ENCODE peak calls at places on chromosomes 11 and 22, in five cellular contexts. One of them, this sample, is unnamed.

GRCh38 chr11:110972640-110973039 is 260.4 kb upstream of the ARHGAP20 start:
- DNase-seq in spleen: no peak
- DNase-seq in thoracic aorta: no peak
- DNase-seq in NCI-H748 treated with DMSO at 0.1 percent for 48 hours: no peak
- DNase-seq in activated T-cell treated with anti-CD3 and anti-CD28 coated beads for 1 hour: no peak
- DNase-seq in this sample: no peak

GRCh38 chr11:35321532-35322320 is 97.6 kb downstream of the SLC1A2 start:
- DNase-seq in NCI-H748 treated with DMSO at 0.1 percent for 48 hours: no peak
- DNase-seq in activated T-cell treated with anti-CD3 and anti-CD28 coated beads for 1 hour: no peak
- DNase-seq in thoracic aorta: no peak
- DNase-seq in spleen: no peak
- DNase-seq in this sample: no peak

GRCh38 chr11:96306933-96307747 is 35.9 kb downstream of the MAML2 start:
- DNase-seq in NCI-H748 treated with DMSO at 0.1 percent for 48 hours: no peak
- DNase-seq in activated T-cell treated with anti-CD3 and anti-CD28 coated beads for 1 hour: no peak
- DNase-seq in spleen: no peak
- DNase-seq in thoracic aorta: peak; percentile 96
- DNase-seq in this sample: peak; percentile 18

GRCh38 chr11:72191961-72192381 is at the start of gene FOLR1:
- DNase-seq in spleen: no peak
- DNase-seq in activated T-cell treated with anti-CD3 and anti-CD28 coated beads for 1 hour: no peak
- DNase-seq in NCI-H748 treated with DMSO at 0.1 percent for 48 hours: no peak
- DNase-seq in thoracic aorta: no peak
- DNase-seq in this sample: no peak

GRCh38 chr11:40241524-40242037 is 1217.9 kb downstream of the LRRC4C start:
- DNase-seq in spleen: no peak
- DNase-seq in thoracic aorta: no peak
- DNase-seq in NCI-H748 treated with DMSO at 0.1 percent for 48 hours: no peak
- DNase-seq in activated T-cell treated with anti-CD3 and anti-CD28 coated beads for 1 hour: no peak
- DNase-seq in this sample: no peak

GRCh38 chr11:91805293-91805692 is 419.3 kb upstream of the FAT3 start:
- DNase-seq in spleen: no peak
- DNase-seq in activated T-cell treated with anti-CD3 and anti-CD28 coated beads for 1 hour: no peak
- DNase-seq in thoracic aorta: no peak
- DNase-seq in NCI-H748 treated with DMSO at 0.1 percent for 48 hours: no peak
- DNase-seq in this sample: no peak

GRCh38 chr11:69950120-69950519 is 128.0 kb upstream of the ANO1 start:
- DNase-seq in thoracic aorta: no peak
- DNase-seq in spleen: peak; percentile 24
- DNase-seq in NCI-H748 treated with DMSO at 0.1 percent for 48 hours: peak; percentile 48
- DNase-seq in activated T-cell treated with anti-CD3 and anti-CD28 coated beads for 1 hour: no peak
- DNase-seq in this sample: no peak

GRCh38 chr11:125332821-125333220 is 163.2 kb downstream of the FEZ1 start:
- DNase-seq in NCI-H748 treated with DMSO at 0.1 percent for 48 hours: no peak
- DNase-seq in thoracic aorta: no peak
- DNase-seq in activated T-cell treated with anti-CD3 and anti-CD28 coated beads for 1 hour: no peak
- DNase-seq in spleen: peak; percentile 61
- DNase-seq in this sample: no peak

GRCh38 chr22:38163844-38164577 is 17.6 kb downstream of the PLA2G6 start:
- DNase-seq in NCI-H748 treated with DMSO at 0.1 percent for 48 hours: no peak
- DNase-seq in spleen: no peak
- DNase-seq in activated T-cell treated with anti-CD3 and anti-CD28 coated beads for 1 hour: no peak
- DNase-seq in thoracic aorta: no peak
- DNase-seq in this sample: no peak

GRCh38 chr11:65165847-65166317 is 4.2 kb upstream of the SPDYC start:
- DNase-seq in activated T-cell treated with anti-CD3 and anti-CD28 coated beads for 1 hour: no peak
- DNase-seq in thoracic aorta: no peak
- DNase-seq in spleen: no peak
- DNase-seq in NCI-H748 treated with DMSO at 0.1 percent for 48 hours: no peak
- DNase-seq in this sample: no peak

GRCh38 chr11:112889446-112889845 is 71.8 kb upstream of the NCAM1 start:
- DNase-seq in NCI-H748 treated with DMSO at 0.1 percent for 48 hours: no peak
- DNase-seq in spleen: no peak
- DNase-seq in activated T-cell treated with anti-CD3 and anti-CD28 coated beads for 1 hour: no peak
- DNase-seq in thoracic aorta: no peak
- DNase-seq in this sample: no peak

GRCh38 chr11:10898763-10899541 is 41.1 kb upstream of the ZBED5 start:
- DNase-seq in NCI-H748 treated with DMSO at 0.1 percent for 48 hours: no peak
- DNase-seq in thoracic aorta: no peak
- DNase-seq in activated T-cell treated with anti-CD3 and anti-CD28 coated beads for 1 hour: no peak
- DNase-seq in spleen: no peak
- DNase-seq in this sample: no peak